ENCODE peak calls at places on chromosome 17, in seven cellular contexts. R is neuronal stem cell, Z is mesenchymal stem cell, J is IMR-90, D is H1, C is H9, O is trophoblast cell. I is an unnamed sample.

GRCh38 chr17:73343168-73343634 is 31.4 kb upstream of the CDC42EP4 start:
- DNase-seq in J (peak; percentile 88), O (no peak), Z (peak; percentile 85), C (peak; percentile 94), R (peak; percentile 95), D (peak; percentile 81), I (peak; percentile 96)

GRCh38 chr17:38693700-38694329 is 11.3 kb upstream of the MLLT6 start:
- DNase-seq in O (no peak), R (no peak), C (peak; percentile 25), J (peak; percentile 51), Z (peak; percentile 17), D (no peak), I (no peak)

GRCh38 chr17:78324391-78325075 is 35.3 kb downstream of the SOCS3 start:
- DNase-seq in O (peak; percentile 48), D (peak; percentile 65), C (peak; percentile 78), R (no peak), J (peak; percentile 89), Z (peak; percentile 98), I (peak; percentile 71)

GRCh38 chr17:2395258-2396170 is 5.3 kb downstream of the MNT start:
- DNase-seq in D (no peak), Z (peak; percentile 91), J (peak; percentile 58), C (peak; percentile 40), R (no peak), O (peak; percentile 37), I (peak; percentile 75)

GRCh38 chr17:51298508-51299371 is 38.4 kb downstream of the UTP18 start:
- DNase-seq in D (no peak), C (peak; percentile 43), Z (peak; percentile 48), J (peak; percentile 54), R (peak; percentile 33), O (peak; percentile 71), I (peak; percentile 75)

GRCh38 chr17:2842464-2842863 is 46.2 kb downstream of the RAP1GAP2 start:
- DNase-seq in O (no peak), R (no peak), J (no peak), C (no peak), Z (no peak), D (no peak), I (no peak)

GRCh38 chr17:28861393-28862203 is 6.8 kb downstream of the ERAL1 start:
- DNase-seq in O (no peak), J (no peak), C (peak; percentile 67), D (no peak), R (no peak), Z (no peak), I (peak; percentile 40)

GRCh38 chr17:82956726-82957468 is 117.1 kb upstream of the ZNF750 start:
- DNase-seq in Z (no peak), J (no peak), C (peak; percentile 26), R (no peak), O (no peak), D (no peak), I (no peak)

GRCh38 chr17:69967910-69968411 is 107.1 kb upstream of the KCNJ16 start:
- DNase-seq in J (peak; percentile 98), C (no peak), Z (peak; percentile 60), R (no peak), O (no peak), D (no peak), I (no peak)

GRCh38 chr17:34755981-34756669 is 176.7 kb downstream of the TMEM132E start:
- DNase-seq in R (no peak), J (no peak), D (no peak), O (no peak), C (peak; percentile 33), Z (no peak), I (no peak)

GRCh38 chr17:78715000-78715771 is 66.9 kb downstream of the CYTH1 start:
- DNase-seq in C (no peak), J (no peak), Z (no peak), O (peak; percentile 44), R (no peak), D (no peak), I (no peak)

GRCh38 chr17:81251943-81252301 is 12.8 kb downstream of the NDUFAF8 start:
- DNase-seq in O (no peak), R (no peak), J (no peak), D (no peak), C (no peak), Z (no peak), I (no peak)

GRCh38 chr17:18257268-18257681 is 1.3 kb downstream of the FLII start:
- DNase-seq in C (peak; percentile 80), D (no peak), R (no peak), J (no peak), Z (no peak), O (peak; percentile 25), I (peak; percentile 68)

GRCh38 chr17:63344383-63344782 is 101.7 kb downstream of the CYB561 start:
- DNase-seq in Z (no peak), D (no peak), O (no peak), C (no peak), J (no peak), R (no peak), I (no peak)

GRCh38 chr17:7842950-7843535 is 9.0 kb downstream of the KDM6B start:
- DNase-seq in Z (peak; percentile 97), J (peak; percentile 94), C (peak; percentile 74), O (peak; percentile 90), D (peak; percentile 76), R (no peak), I (peak; percentile 85)

GRCh38 chr17:33113281-33114010 is 121.8 kb downstream of the SPACA3 start:
- DNase-seq in J (peak; percentile 2), D (no peak), C (no peak), O (no peak), Z (no peak), R (no peak), I (no peak)

GRCh38 chr17:27459433-27459832 is 3.2 kb downstream of the KSR1 start:
- DNase-seq in C (no peak), D (no peak), J (no peak), R (no peak), O (peak; percentile 37), Z (peak; percentile 24), I (no peak)

GRCh38 chr17:73657473-73658116 is 13.3 kb upstream of the SDK2 start:
- DNase-seq in R (peak; percentile 45), D (peak; percentile 89), J (no peak), O (peak; percentile 98), Z (peak; percentile 8), C (peak; percentile 90), I (peak; percentile 84)

GRCh38 chr17:38897176-38897575 is 27.3 kb downstream of the LASP1 start:
- DNase-seq in D (no peak), C (no peak), J (peak; percentile 28), O (no peak), R (no peak), Z (peak; percentile 34), I (no peak)

GRCh38 chr17:71011389-71011788 is 842.1 kb downstream of the KCNJ2 start:
- DNase-seq in O (no peak), R (no peak), C (no peak), D (no peak), J (no peak), Z (no peak), I (no peak)

GRCh38 chr17:57505841-57506240 is 239.3 kb downstream of the CCDC182 start:
- DNase-seq in J (no peak), O (no peak), R (no peak), D (no peak), Z (no peak), C (no peak), I (no peak)

GRCh38 chr17:31724026-31724425 is 135.0 kb downstream of the COPRS start:
- DNase-seq in R (no peak), D (peak; percentile 20), Z (peak; percentile 96), C (no peak), J (peak; percentile 75), O (no peak), I (no peak)

GRCh38 chr17:63838586-63839184 is 3.8 kb downstream of the SMARCD2 start:
- DNase-seq in D (no peak), O (peak; percentile 87), C (no peak), R (no peak), J (peak; percentile 45), Z (peak; percentile 20), I (peak; percentile 35)

GRCh38 chr17:81302861-81303326 is 7.8 kb upstream of the SLC38A10 start:
- DNase-seq in O (no peak), R (no peak), C (no peak), J (no peak), Z (no peak), D (no peak), I (no peak)

GRCh38 chr17:1590031-1590746 is 27.6 kb upstream of the PITPNA start:
- DNase-seq in D (no peak), C (no peak), J (peak; percentile 90), R (no peak), O (peak; percentile 89), Z (peak; percentile 94), I (peak; percentile 98)

GRCh38 chr17:6429266-6429665 is 5.7 kb downstream of the AIPL1 start:
- DNase-seq in J (no peak), O (no peak), R (peak; percentile 64), Z (no peak), D (no peak), C (no peak), I (no peak)

GRCh38 chr17:75950850-75951554 is 10.2 kb upstream of the FBF1 start:
- DNase-seq in O (no peak), Z (peak; percentile 5), D (no peak), C (no peak), R (no peak), J (peak; percentile 18), I (no peak)
- H3K23ac ChIP-seq in O (peak overlapping the region; percentile 14), Z (no peak overlapping the region), D (no peak overlapping the region), C (no peak overlapping the region), R (no peak overlapping the region), J (no peak overlapping the region), I (no peak overlapping the region)

GRCh38 chr17:8960325-8961144 is 5.0 kb downstream of the PIK3R5 start:
- DNase-seq in Z (no peak), J (no peak), C (peak; percentile 50), R (no peak), O (no peak), D (peak; percentile 39), I (no peak)
- H4K8ac ChIP-seq in Z (no peak overlapping the region), J (no peak overlapping the region), C (no peak overlapping the region), R (no peak overlapping the region), O (no peak overlapping the region), D (no peak overlapping the region), I (no peak overlapping the region)

DNA sequence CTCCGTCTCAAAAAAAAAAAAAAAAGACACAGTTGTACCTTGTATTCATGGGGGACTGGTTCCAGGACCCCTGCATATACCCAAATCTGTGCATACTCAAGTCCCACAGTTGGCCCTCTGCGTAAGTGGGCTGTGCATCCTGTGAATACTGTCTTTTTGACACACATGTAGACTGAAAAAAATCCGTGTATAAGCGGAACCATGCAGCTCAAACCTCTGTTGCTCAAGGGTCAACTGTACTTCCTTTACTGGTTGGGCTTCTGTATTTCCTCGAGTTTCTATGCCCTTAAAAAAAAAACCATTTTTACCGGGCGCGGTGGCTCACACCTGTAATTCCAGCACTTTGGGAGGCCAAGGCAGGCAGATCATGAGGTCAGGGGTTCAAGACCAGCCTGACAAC is 52.3 kb downstream of the GRB2 start:
- DNase-seq in Z (no peak), C (no peak), R (no peak), J (no peak), O (no peak), D (no peak), I (no peak)
- H3K23ac ChIP-seq in Z (no peak overlapping the region), C (no peak overlapping the region), R (no peak overlapping the region), J (no peak overlapping the region), O (no peak overlapping the region), D (no peak overlapping the region), I (no peak overlapping the region)

GRCh38 chr17:35901776-35902175 is 21.6 kb upstream of the CCL5 start:
- DNase-seq in C (no peak), J (no peak), Z (no peak), O (peak; percentile 57), D (no peak), R (no peak), I (no peak)
- H4K8ac ChIP-seq in C (no peak overlapping the region), J (no peak overlapping the region), Z (no peak overlapping the region), O (peak overlapping the region; percentile 66), D (no peak overlapping the region), R (no peak overlapping the region), I (no peak overlapping the region)

GRCh38 chr17:43437756-43438155 is 39.0 kb downstream of the ARL4D start:
- DNase-seq in J (no peak), C (no peak), Z (no peak), O (no peak), D (no peak), R (no peak), I (no peak)
- H3K23ac ChIP-seq in J (no peak overlapping the region), C (no peak overlapping the region), Z (no peak overlapping the region), O (no peak overlapping the region), D (no peak overlapping the region), R (no peak overlapping the region), I (no peak overlapping the region)